ENCODE peak calls at places on chromosome 12, in five cellular contexts. C, G, O, R and S are unnamed samples.

GRCh38 chr12:94172031-94172430 is 23.7 kb downstream of the PLXNC1 start:
- DNase-seq in C (no peak), G (peak; percentile 61), O (no peak), R (peak; percentile 70), S (no peak)

GRCh38 chr12:111597731-111598636 is 1.1 kb downstream of the ATXN2 start:
- DNase-seq in C (peak; percentile 53), G (peak; percentile 62), O (peak; percentile 57), R (peak; percentile 68), S (peak; percentile 53)

GRCh38 chr12:47985596-47986265 is 18.5 kb downstream of the COL2A1 start:
- DNase-seq in C (no peak), G (no peak), O (no peak), R (no peak), S (peak; percentile 46)

GRCh38 chr12:50918584-50919316 is 33.6 kb upstream of the HIGD1C start:
- DNase-seq in C (no peak), G (no peak), O (no peak), R (no peak), S (no peak)

GRCh38 chr12:44375694-44376093 is 500.4 kb downstream of the NELL2 start:
- DNase-seq in C (no peak), G (no peak), O (no peak), R (no peak), S (no peak)

GRCh38 chr12:122116707-122117535 is 38.4 kb downstream of the MLXIP start:
- DNase-seq in C (peak; percentile 16), G (no peak), O (no peak), R (no peak), S (peak; percentile 47)

GRCh38 chr12:63098851-63099250 is 52.1 kb downstream of the AVPR1A start:
- DNase-seq in C (no peak), G (no peak), O (no peak), R (peak; percentile 5), S (no peak)

GRCh38 chr12:55966408-55967281 is at the start of gene CDK2:
- DNase-seq in C (peak; percentile 95), G (peak; percentile 89), O (peak; percentile 95), R (peak; percentile 95), S (peak; percentile 96)

GRCh38 chr12:21138016-21138415 is 7.0 kb downstream of the SLCO1B1 start:
- DNase-seq in C (no peak), G (no peak), O (no peak), R (no peak), S (no peak)

GRCh38 chr12:132494294-132495164 is 4.6 kb downstream of the FBRSL1 start:
- DNase-seq in C (no peak), G (peak; percentile 86), O (no peak), R (no peak), S (peak; percentile 80)

GRCh38 chr12:4044736-4045432 is 171.7 kb upstream of the PARP11 start:
- DNase-seq in C (no peak), G (no peak), O (no peak), R (peak; percentile 39), S (no peak)

GRCh38 chr12:108199111-108199510 is 70.0 kb downstream of the WSCD2 start:
- DNase-seq in C (no peak), G (no peak), O (no peak), R (no peak), S (no peak)

GRCh38 chr12:46657416-46658411 is 168.1 kb downstream of the SLC38A4 start:
- DNase-seq in C (no peak), G (no peak), O (no peak), R (no peak), S (no peak)

GRCh38 chr12:52214421-52214802 is 18.6 kb upstream of the KRT7 start:
- DNase-seq in C (no peak), G (no peak), O (no peak), R (no peak), S (no peak)

GRCh38 chr12:105319691-105320209 is 10.7 kb upstream of the C12orf75 start:
- DNase-seq in C (no peak), G (no peak), O (no peak), R (no peak), S (no peak)

GRCh38 chr12:63400746-63401145 is 249.7 kb upstream of the AVPR1A start:
- DNase-seq in C (no peak), G (no peak), O (no peak), R (no peak), S (no peak)

GRCh38 chr12:113096675-113097461 is 38.7 kb downstream of the RASAL1 start:
- DNase-seq in C (no peak), G (no peak), O (no peak), R (no peak), S (no peak)

GRCh38 chr12:114963846-114964245 is 279.9 kb upstream of the TBX3 start:
- DNase-seq in C (no peak), G (no peak), O (no peak), R (no peak), S (no peak)

GRCh38 chr12:182381-182883 is 31.5 kb downstream of the SLC6A12 start:
- DNase-seq in C (peak; percentile 41), G (no peak), O (no peak), R (no peak), S (no peak)

GRCh38 chr12:82299617-82300016 is 58.6 kb downstream of the CCDC59 start:
- DNase-seq in C (no peak), G (no peak), O (peak; percentile 65), R (no peak), S (no peak)

GRCh38 chr12:52857500-52857899 is 8.7 kb upstream of the KRT78 start:
- DNase-seq in C (no peak), G (no peak), O (no peak), R (no peak), S (no peak)

GRCh38 chr12:62640910-62641448 is 174.4 kb downstream of the MON2 start:
- DNase-seq in C (no peak), G (no peak), O (no peak), R (no peak), S (no peak)

GRCh38 chr12:4031703-4032291 is 158.6 kb upstream of the PARP11 start:
- DNase-seq in C (peak; percentile 20), G (peak; percentile 29), O (no peak), R (no peak), S (peak; percentile 46)

GRCh38 chr12:113861708-113862312 is 104.3 kb downstream of the RBM19 start:
- DNase-seq in C (no peak), G (peak; percentile 16), O (no peak), R (peak; percentile 50), S (no peak)

GRCh38 chr12:59780605-59781135 is 184.8 kb downstream of the SLC16A7 start:
- DNase-seq in C (no peak), G (peak; percentile 13), O (peak; percentile 65), R (peak; percentile 50), S (no peak)

GRCh38 chr12:68877583-68877982 is 55.4 kb downstream of the CPM start:
- DNase-seq in C (no peak), G (no peak), O (no peak), R (no peak), S (no peak)

GRCh38 chr12:78725951-78726550 is 138.5 kb upstream of the SYT1 start:
- DNase-seq in C (no peak), G (no peak), O (no peak), R (peak; percentile 25), S (no peak)

GRCh38 chr12:92992041-92992440 is 62.9 kb upstream of the EEA1 start:
- DNase-seq in C (no peak), G (no peak), O (no peak), R (no peak), S (no peak)

GRCh38 chr12:17809206-17809605 is 280.8 kb downstream of the RERGL start:
- DNase-seq in C (no peak), G (no peak), O (no peak), R (no peak), S (no peak)
- TF ChIP-seq CTCF in C (no peak), G (no peak), O (no peak), R (peak; percentile 46), S (no peak)

DNA sequence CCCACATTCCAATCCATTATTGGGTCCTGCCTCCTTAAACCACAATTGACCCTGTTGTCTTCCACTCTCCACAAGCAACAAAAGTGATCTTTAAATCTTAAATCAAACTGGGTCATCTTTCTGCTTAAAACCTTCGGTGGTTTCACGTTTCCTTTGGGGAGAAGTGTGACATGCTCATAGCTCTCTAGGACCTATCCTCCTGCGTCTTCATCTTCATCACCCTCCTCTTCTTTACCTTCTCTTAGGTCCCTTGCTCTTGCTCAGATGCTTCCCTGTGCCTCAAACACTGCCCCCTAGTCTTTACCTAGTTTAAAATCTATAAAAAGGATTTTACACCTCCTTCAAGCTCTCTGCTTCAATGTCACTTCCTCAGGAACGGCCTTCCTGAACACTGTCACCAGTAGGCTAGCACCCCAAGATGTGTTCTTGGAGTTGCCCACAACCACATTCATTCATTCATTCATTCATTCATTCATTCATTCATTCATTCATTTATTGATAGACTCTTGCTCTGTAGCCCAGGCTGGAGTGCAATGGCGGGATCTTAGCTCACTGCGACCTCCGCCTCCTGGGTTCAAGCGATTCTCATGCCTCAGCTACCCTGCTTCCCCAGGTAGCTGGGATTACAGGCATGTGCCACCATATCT is 46.8 kb downstream of the GALNT4 start:
- DNase-seq in C (no peak), G (no peak), O (no peak), R (no peak), S (no peak)
- TF ChIP-seq CTCF in C (no peak), G (no peak), O (no peak), R (no peak), S (no peak)

DNA sequence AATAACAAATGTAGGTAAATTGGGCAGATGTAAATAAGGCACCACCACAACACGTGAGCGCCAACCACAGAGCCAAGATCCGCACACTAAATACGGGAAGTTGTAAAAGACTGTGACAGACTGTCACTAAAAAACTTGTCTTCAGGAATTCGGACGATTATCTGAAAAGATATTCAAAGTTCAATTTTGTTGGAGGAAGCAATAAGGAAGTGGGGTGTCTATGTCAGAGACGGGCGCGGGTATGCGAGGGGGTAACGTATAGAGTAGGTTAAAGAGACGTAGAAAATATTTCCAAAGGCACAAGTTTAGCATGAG is 1.5 kb upstream of the HSP90B1 start:
- DNase-seq in C (peak; percentile 24), G (peak; percentile 76), O (no peak), R (no peak), S (no peak)
- TF ChIP-seq CTCF in C (no peak), G (no peak), O (no peak), R (no peak), S (no peak)

DNA sequence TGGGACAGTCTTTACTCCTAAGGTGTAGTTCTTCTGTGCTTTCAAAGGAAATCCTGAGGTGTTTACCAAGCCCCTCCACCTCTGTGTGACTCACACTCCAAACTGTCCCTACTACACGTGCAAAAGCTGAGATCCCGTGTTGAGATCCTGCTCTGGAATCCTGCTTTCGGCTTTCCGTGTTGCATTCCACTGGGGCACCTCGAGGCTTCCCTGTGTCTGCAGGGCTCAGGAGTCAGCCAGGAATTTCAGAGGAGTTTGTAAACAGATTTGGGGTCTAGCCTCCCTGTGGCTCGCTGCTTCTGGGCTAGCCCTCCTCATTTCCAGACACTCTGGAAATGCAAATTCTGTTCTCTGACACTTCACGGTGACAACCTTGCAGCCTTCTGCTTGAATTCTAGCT is 48.4 kb downstream of the CACNA2D4 start:
- DNase-seq in C (no peak), G (no peak), O (no peak), R (no peak), S (no peak)
- TF ChIP-seq CTCF in C (no peak), G (no peak), O (no peak), R (no peak), S (no peak)

DNA sequence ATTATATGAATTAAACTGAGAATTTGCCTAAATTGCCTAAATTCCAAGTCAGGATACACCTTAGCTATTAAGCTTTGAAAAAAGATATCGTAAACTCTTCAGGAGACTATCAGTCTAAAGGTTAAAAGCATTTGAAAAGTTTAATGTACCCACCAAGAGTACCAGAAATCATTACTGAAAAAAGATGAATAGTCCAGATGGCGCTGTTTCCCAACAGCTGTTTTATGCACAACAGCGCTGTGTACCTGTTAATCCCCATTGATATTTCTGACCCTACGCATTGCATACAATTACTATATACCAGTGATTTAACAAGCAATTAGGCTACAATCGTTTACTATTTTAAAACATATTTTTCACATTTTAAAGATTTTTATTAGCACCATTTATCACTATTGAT is 185.0 kb downstream of the PLCZ1 start:
- DNase-seq in C (no peak), G (no peak), O (no peak), R (peak; percentile 10), S (no peak)
- TF ChIP-seq CTCF in C (peak; percentile 31), G (no peak), O (no peak), R (peak; percentile 41), S (no peak)